ENCODE peak calls at places on chromosomes 6 and 20, in seven cellular contexts. One of them, this sample, is unnamed.

GRCh38 chr6:100344321-100344720 is 120.4 kb downstream of the SIM1 start:
- DNase-seq in IMR-90: no peak
- DNase-seq in WERI-Rb-1: no peak
- DNase-seq in psoas muscle: no peak
- DNase-seq in heart left ventricle: no peak
- DNase-seq in cardiac fibroblast: peak
- DNase-seq in fibroblast of lung: no peak
- DNase-seq in this sample: peak

GRCh38 chr20:59495894-59496510 is 108.3 kb upstream of the PHACTR3 start:
- DNase-seq in heart left ventricle: peak
- DNase-seq in psoas muscle: peak
- DNase-seq in cardiac fibroblast: peak
- DNase-seq in fibroblast of lung: peak
- DNase-seq in IMR-90: peak
- DNase-seq in WERI-Rb-1: peak
- DNase-seq in this sample: peak

GRCh38 chr20:53768329-53768728 is 174.7 kb upstream of the ZNF217 start:
- DNase-seq in fibroblast of lung: no peak
- DNase-seq in IMR-90: no peak
- DNase-seq in heart left ventricle: no peak
- DNase-seq in WERI-Rb-1: no peak
- DNase-seq in cardiac fibroblast: no peak
- DNase-seq in psoas muscle: no peak
- DNase-seq in this sample: no peak

GRCh38 chr6:12605888-12606345 is 110.7 kb upstream of the PHACTR1 start:
- DNase-seq in WERI-Rb-1: peak
- DNase-seq in heart left ventricle: peak
- DNase-seq in psoas muscle: no peak
- DNase-seq in fibroblast of lung: peak
- DNase-seq in cardiac fibroblast: peak
- DNase-seq in IMR-90: peak
- DNase-seq in this sample: peak

GRCh38 chr6:143579703-143580102 is 68.2 kb upstream of the FUCA2 start:
- DNase-seq in heart left ventricle: peak
- DNase-seq in fibroblast of lung: peak
- DNase-seq in WERI-Rb-1: no peak
- DNase-seq in IMR-90: peak
- DNase-seq in psoas muscle: peak
- DNase-seq in cardiac fibroblast: peak
- DNase-seq in this sample: peak

GRCh38 chr6:83307849-83308248 is 114.7 kb downstream of the RWDD2A start:
- DNase-seq in heart left ventricle: no peak
- DNase-seq in cardiac fibroblast: no peak
- DNase-seq in IMR-90: no peak
- DNase-seq in fibroblast of lung: no peak
- DNase-seq in WERI-Rb-1: no peak
- DNase-seq in psoas muscle: no peak
- DNase-seq in this sample: no peak

GRCh38 chr20:50855498-50856474 is 60.9 kb downstream of the BCAS4 start:
- DNase-seq in cardiac fibroblast: no peak
- DNase-seq in IMR-90: peak
- DNase-seq in psoas muscle: no peak
- DNase-seq in fibroblast of lung: no peak
- DNase-seq in WERI-Rb-1: no peak
- DNase-seq in heart left ventricle: no peak
- DNase-seq in this sample: no peak

GRCh38 chr6:69164564-69165252 is 529.6 kb downstream of the ADGRB3 start:
- DNase-seq in heart left ventricle: no peak
- DNase-seq in WERI-Rb-1: peak
- DNase-seq in IMR-90: no peak
- DNase-seq in cardiac fibroblast: peak
- DNase-seq in fibroblast of lung: peak
- DNase-seq in psoas muscle: no peak
- DNase-seq in this sample: peak

GRCh38 chr20:15642676-15643075 is 930.6 kb downstream of the KIF16B start:
- DNase-seq in fibroblast of lung: peak
- DNase-seq in WERI-Rb-1: no peak
- DNase-seq in IMR-90: peak
- DNase-seq in psoas muscle: no peak
- DNase-seq in heart left ventricle: no peak
- DNase-seq in cardiac fibroblast: peak
- DNase-seq in this sample: no peak

GRCh38 chr6:13715444-13715883 is 3.8 kb upstream of the RANBP9 start:
- DNase-seq in WERI-Rb-1: no peak
- DNase-seq in cardiac fibroblast: peak
- DNase-seq in psoas muscle: no peak
- DNase-seq in IMR-90: no peak
- DNase-seq in fibroblast of lung: peak
- DNase-seq in heart left ventricle: no peak
- DNase-seq in this sample: no peak

GRCh38 chr6:34237316-34237721 is 646 bp downstream of the HMGA1 start:
- DNase-seq in psoas muscle: peak
- DNase-seq in fibroblast of lung: no peak
- DNase-seq in WERI-Rb-1: peak
- DNase-seq in IMR-90: no peak
- DNase-seq in cardiac fibroblast: no peak
- DNase-seq in heart left ventricle: no peak
- DNase-seq in this sample: no peak

GRCh38 chr6:71299541-71300470 is 11.2 kb downstream of the OGFRL1 start:
- DNase-seq in psoas muscle: no peak
- DNase-seq in WERI-Rb-1: no peak
- DNase-seq in fibroblast of lung: no peak
- DNase-seq in heart left ventricle: no peak
- DNase-seq in IMR-90: peak
- DNase-seq in cardiac fibroblast: peak
- DNase-seq in this sample: no peak

GRCh38 chr6:108575905-108576494 is 15.3 kb downstream of the FOXO3 start:
- DNase-seq in cardiac fibroblast: no peak
- DNase-seq in psoas muscle: no peak
- DNase-seq in WERI-Rb-1: no peak
- DNase-seq in IMR-90: no peak
- DNase-seq in heart left ventricle: no peak
- DNase-seq in fibroblast of lung: no peak
- DNase-seq in this sample: no peak

GRCh38 chr6:131059486-131059885 is 3.6 kb downstream of the EPB41L2 start:
- DNase-seq in psoas muscle: no peak
- DNase-seq in heart left ventricle: no peak
- DNase-seq in cardiac fibroblast: peak
- DNase-seq in IMR-90: peak
- DNase-seq in WERI-Rb-1: no peak
- DNase-seq in fibroblast of lung: peak
- DNase-seq in this sample: peak

GRCh38 chr6:131053546-131054240 is 9.4 kb downstream of the EPB41L2 start:
- DNase-seq in IMR-90: no peak
- DNase-seq in heart left ventricle: no peak
- DNase-seq in cardiac fibroblast: peak
- DNase-seq in fibroblast of lung: no peak
- DNase-seq in WERI-Rb-1: no peak
- DNase-seq in psoas muscle: no peak
- DNase-seq in this sample: no peak

GRCh38 chr6:131051316-131051715 is 11.7 kb downstream of the EPB41L2 start:
- DNase-seq in psoas muscle: no peak
- DNase-seq in IMR-90: no peak
- DNase-seq in heart left ventricle: no peak
- DNase-seq in WERI-Rb-1: no peak
- DNase-seq in fibroblast of lung: no peak
- DNase-seq in cardiac fibroblast: no peak
- DNase-seq in this sample: no peak

GRCh38 chr6:131058236-131058635 is 4.8 kb downstream of the EPB41L2 start:
- DNase-seq in fibroblast of lung: peak
- DNase-seq in WERI-Rb-1: no peak
- DNase-seq in IMR-90: peak
- DNase-seq in cardiac fibroblast: peak
- DNase-seq in heart left ventricle: no peak
- DNase-seq in psoas muscle: no peak
- DNase-seq in this sample: peak

GRCh38 chr6:131054392-131055250 is 8.4 kb downstream of the EPB41L2 start:
- DNase-seq in cardiac fibroblast: peak
- DNase-seq in WERI-Rb-1: no peak
- DNase-seq in heart left ventricle: no peak
- DNase-seq in fibroblast of lung: no peak
- DNase-seq in IMR-90: no peak
- DNase-seq in psoas muscle: no peak
- DNase-seq in this sample: no peak
- H3K4me3 ChIP-seq in cardiac fibroblast: no peak
- H3K4me3 ChIP-seq in WERI-Rb-1: no peak
- H3K4me3 ChIP-seq in heart left ventricle: no peak
- H3K4me3 ChIP-seq in fibroblast of lung: no peak
- H3K4me3 ChIP-seq in IMR-90: no peak
- H3K4me3 ChIP-seq in psoas muscle: no peak
- H3K4me3 ChIP-seq in this sample: no peak

GRCh38 chr6:4853782-4854511 is 77.7 kb downstream of the CDYL start:
- DNase-seq in fibroblast of lung: no peak
- DNase-seq in IMR-90: peak
- DNase-seq in cardiac fibroblast: peak
- DNase-seq in heart left ventricle: no peak
- DNase-seq in WERI-Rb-1: no peak
- DNase-seq in psoas muscle: no peak
- DNase-seq in this sample: no peak

GRCh38 chr6:4858194-4859028 is 82.2 kb downstream of the CDYL start:
- DNase-seq in IMR-90: no peak
- DNase-seq in WERI-Rb-1: no peak
- DNase-seq in heart left ventricle: no peak
- DNase-seq in fibroblast of lung: no peak
- DNase-seq in psoas muscle: no peak
- DNase-seq in cardiac fibroblast: no peak
- DNase-seq in this sample: no peak

GRCh38 chr6:4853349-4853748 is 77.1 kb downstream of the CDYL start:
- DNase-seq in IMR-90: no peak
- DNase-seq in fibroblast of lung: no peak
- DNase-seq in cardiac fibroblast: no peak
- DNase-seq in WERI-Rb-1: no peak
- DNase-seq in psoas muscle: no peak
- DNase-seq in heart left ventricle: no peak
- DNase-seq in this sample: no peak

GRCh38 chr6:4860387-4860786 is 84.2 kb downstream of the CDYL start:
- DNase-seq in IMR-90: no peak
- DNase-seq in WERI-Rb-1: no peak
- DNase-seq in heart left ventricle: no peak
- DNase-seq in cardiac fibroblast: no peak
- DNase-seq in fibroblast of lung: no peak
- DNase-seq in psoas muscle: no peak
- DNase-seq in this sample: no peak

DNA sequence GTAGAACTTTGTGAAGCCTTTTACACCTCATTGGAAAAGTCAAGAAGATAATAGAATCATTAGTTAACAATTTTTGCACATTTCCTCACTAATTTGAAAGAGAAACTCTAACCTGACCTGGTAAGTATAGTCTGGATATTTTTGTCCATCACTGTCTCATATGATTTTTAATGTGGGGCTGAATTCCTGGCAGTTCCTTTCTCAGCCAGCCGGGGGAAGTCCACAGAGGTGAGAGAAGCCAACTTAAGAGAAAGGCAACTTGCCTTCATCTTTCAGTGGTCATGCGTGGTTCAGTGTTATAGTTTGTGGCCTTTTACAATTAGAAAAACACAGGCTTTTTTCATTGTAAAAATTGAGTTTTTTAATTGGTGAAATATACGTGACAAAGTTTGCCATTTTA is 80.6 kb downstream of the CDYL start:
- DNase-seq in IMR-90: no peak
- DNase-seq in psoas muscle: no peak
- DNase-seq in heart left ventricle: no peak
- DNase-seq in fibroblast of lung: no peak
- DNase-seq in WERI-Rb-1: no peak
- DNase-seq in cardiac fibroblast: no peak
- DNase-seq in this sample: no peak
- TF ChIP-seq CTCF in IMR-90: no peak
- TF ChIP-seq CTCF in psoas muscle: no peak
- TF ChIP-seq CTCF in heart left ventricle: no peak
- TF ChIP-seq CTCF in fibroblast of lung: no peak
- TF ChIP-seq CTCF in WERI-Rb-1: peak
- TF ChIP-seq CTCF in cardiac fibroblast: no peak
- TF ChIP-seq CTCF in this sample: peak

GRCh38 chr20:6123650-6124014 is 802 bp upstream of the FERMT1 start:
- DNase-seq in heart left ventricle: no peak
- DNase-seq in fibroblast of lung: peak
- DNase-seq in cardiac fibroblast: no peak
- DNase-seq in psoas muscle: no peak
- DNase-seq in WERI-Rb-1: no peak
- DNase-seq in IMR-90: no peak
- DNase-seq in this sample: no peak

GRCh38 chr20:6122111-6122872 is 538 bp downstream of the FERMT1 start:
- DNase-seq in WERI-Rb-1: no peak
- DNase-seq in cardiac fibroblast: peak
- DNase-seq in IMR-90: peak
- DNase-seq in heart left ventricle: no peak
- DNase-seq in fibroblast of lung: peak
- DNase-seq in psoas muscle: no peak
- DNase-seq in this sample: peak

GRCh38 chr20:6122873-6123649 is at the start of gene FERMT1:
- DNase-seq in psoas muscle: peak
- DNase-seq in cardiac fibroblast: peak
- DNase-seq in WERI-Rb-1: peak
- DNase-seq in fibroblast of lung: peak
- DNase-seq in IMR-90: peak
- DNase-seq in heart left ventricle: peak
- DNase-seq in this sample: peak

GRCh38 chr20:6120491-6120988 is 2.3 kb downstream of the FERMT1 start:
- DNase-seq in fibroblast of lung: no peak
- DNase-seq in IMR-90: no peak
- DNase-seq in psoas muscle: no peak
- DNase-seq in heart left ventricle: no peak
- DNase-seq in WERI-Rb-1: no peak
- DNase-seq in cardiac fibroblast: no peak
- DNase-seq in this sample: peak

DNA sequence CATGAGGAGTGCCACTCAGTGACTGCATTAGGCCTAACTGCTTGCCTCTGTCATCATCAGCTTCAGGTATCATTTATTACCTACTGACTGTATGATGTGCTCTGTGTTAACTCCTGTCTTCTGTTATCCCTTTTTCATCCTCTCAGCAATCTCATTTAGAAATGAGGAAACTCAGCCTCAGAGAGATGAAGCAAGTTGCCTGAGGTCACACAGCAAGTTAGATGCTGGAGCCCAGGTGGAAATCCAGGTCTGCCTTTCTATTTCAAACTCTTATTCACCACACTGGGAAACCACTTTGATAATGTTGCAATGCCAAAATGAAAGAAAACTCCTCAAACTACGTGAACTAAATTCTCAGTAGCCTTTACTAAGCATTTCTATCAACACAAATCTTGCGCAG is 1.3 kb downstream of the FERMT1 start:
- DNase-seq in IMR-90: no peak
- DNase-seq in psoas muscle: no peak
- DNase-seq in cardiac fibroblast: no peak
- DNase-seq in WERI-Rb-1: no peak
- DNase-seq in heart left ventricle: no peak
- DNase-seq in fibroblast of lung: no peak
- DNase-seq in this sample: no peak
- H3K4me3 ChIP-seq in IMR-90: no peak
- H3K4me3 ChIP-seq in psoas muscle: no peak
- H3K4me3 ChIP-seq in cardiac fibroblast: no peak
- H3K4me3 ChIP-seq in WERI-Rb-1: no peak
- H3K4me3 ChIP-seq in heart left ventricle: no peak
- H3K4me3 ChIP-seq in fibroblast of lung: peak
- H3K4me3 ChIP-seq in this sample: peak

DNA sequence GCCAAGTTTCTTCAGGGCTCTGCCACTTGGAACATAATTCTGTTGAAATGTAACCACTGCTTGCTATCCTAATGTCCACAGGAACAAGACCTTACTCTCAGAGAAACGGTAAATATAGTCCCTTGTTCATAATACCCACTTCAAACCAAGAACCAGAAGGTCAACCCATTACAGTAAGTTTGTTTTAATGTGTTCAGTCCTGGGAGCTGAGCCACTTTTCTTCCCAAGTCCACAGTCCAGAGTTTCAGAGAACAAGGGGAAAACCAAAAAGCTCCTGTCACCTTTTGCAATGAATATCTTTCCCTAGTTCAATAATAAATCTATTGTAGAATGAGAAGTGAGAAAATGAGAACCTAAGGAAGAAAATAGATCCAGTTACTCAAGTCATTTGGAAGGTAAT is 431.9 kb upstream of the MANEA start:
- DNase-seq in psoas muscle: no peak
- DNase-seq in WERI-Rb-1: no peak
- DNase-seq in heart left ventricle: no peak
- DNase-seq in fibroblast of lung: no peak
- DNase-seq in cardiac fibroblast: no peak
- DNase-seq in IMR-90: no peak
- DNase-seq in this sample: no peak
- TF ChIP-seq CTCF in psoas muscle: no peak
- TF ChIP-seq CTCF in WERI-Rb-1: no peak
- TF ChIP-seq CTCF in heart left ventricle: no peak
- TF ChIP-seq CTCF in fibroblast of lung: no peak
- TF ChIP-seq CTCF in cardiac fibroblast: no peak
- TF ChIP-seq CTCF in IMR-90: no peak
- TF ChIP-seq CTCF in this sample: no peak

This sample was measured in fibroblast of the aortic adventitia.